ENCODE peak calls at places on chromosome 6, in ten cellular contexts. T is heart left ventricle, V is Peyer's patch, J is IMR-90, W is lower leg skin, L is HCT116, M is body of pancreas, Y is suprapubic skin, D is A549, R is sigmoid colon. Q is an unnamed sample.

GRCh38 chr6:24344981-24345380 is 12.9 kb downstream of the DCDC2 start:
- DNase-seq in T (no peak), V (no peak), J (no peak), W (no peak), L (no peak), M (no peak), Y (no peak), D (no peak), R (no peak), Q (no peak)

GRCh38 chr6:116500969-116501433 is 10.4 kb upstream of the CALHM5 start:
- DNase-seq in T (no peak), V (no peak), J (peak), W (no peak), L (no peak), M (no peak), Y (no peak), D (no peak), R (no peak), Q (no peak)

GRCh38 chr6:17226269-17226668 is 54.9 kb upstream of the RBM24 start:
- DNase-seq in T (no peak), V (no peak), J (no peak), W (no peak), L (no peak), M (no peak), Y (no peak), D (no peak), R (no peak), Q (no peak)

GRCh38 chr6:137970368-137970767 is 103.3 kb downstream of the TNFAIP3 start:
- DNase-seq in T (no peak), V (no peak), J (no peak), W (no peak), L (no peak), M (no peak), Y (no peak), D (no peak), R (no peak), Q (no peak)

GRCh38 chr6:113181164-113181563 is 676.0 kb upstream of the MARCKS start:
- DNase-seq in T (no peak), V (no peak), J (no peak), W (no peak), L (no peak), M (no peak), Y (no peak), D (no peak), R (no peak), Q (no peak)

GRCh38 chr6:44649365-44650025 is 262.0 kb downstream of the CDC5L start:
- DNase-seq in T (no peak), V (no peak), J (peak), W (peak), L (no peak), M (no peak), Y (no peak), D (no peak), R (no peak), Q (no peak)

GRCh38 chr6:97361286-97361685 is 78.3 kb upstream of the MMS22L start:
- DNase-seq in T (no peak), V (no peak), J (no peak), W (no peak), L (no peak), M (no peak), Y (no peak), D (no peak), R (no peak), Q (no peak)

GRCh38 chr6:34644716-34645115 is 51.9 kb downstream of the ILRUN start:
- DNase-seq in T (no peak), V (no peak), J (no peak), W (no peak), L (no peak), M (no peak), Y (no peak), D (no peak), R (no peak), Q (no peak)

GRCh38 chr6:13294499-13295069 is 33.8 kb downstream of the TBC1D7 start:
- DNase-seq in T (no peak), V (no peak), J (no peak), W (no peak), L (no peak), M (no peak), Y (no peak), D (no peak), R (no peak), Q (no peak)

GRCh38 chr6:45746046-45746445 is 269.6 kb downstream of the CLIC5 start:
- DNase-seq in T (no peak), V (no peak), J (peak), W (no peak), L (no peak), M (no peak), Y (no peak), D (no peak), R (no peak), Q (no peak)

GRCh38 chr6:35026434-35027222 is 114.5 kb downstream of the TCP11 start:
- DNase-seq in T (no peak), V (no peak), J (no peak), W (no peak), L (peak), M (no peak), Y (no peak), D (no peak), R (no peak), Q (peak)

GRCh38 chr6:45483021-45483420 is 105.3 kb upstream of the SUPT3H start:
- DNase-seq in T (no peak), V (no peak), J (peak), W (no peak), L (no peak), M (no peak), Y (no peak), D (no peak), R (no peak), Q (no peak)

GRCh38 chr6:85364354-85364753 is 85.5 kb upstream of the NT5E start:
- DNase-seq in T (no peak), V (no peak), J (peak), W (no peak), L (peak), M (no peak), Y (no peak), D (peak), R (no peak), Q (peak)

GRCh38 chr6:37491830-37492208 is 7.9 kb downstream of the CCDC167 start:
- DNase-seq in T (no peak), V (peak), J (no peak), W (no peak), L (no peak), M (no peak), Y (no peak), D (no peak), R (peak), Q (no peak)

GRCh38 chr6:152356659-152357058 is 280.5 kb downstream of the SYNE1 start:
- DNase-seq in T (no peak), V (no peak), J (peak), W (no peak), L (peak), M (no peak), Y (no peak), D (no peak), R (no peak), Q (no peak)

GRCh38 chr6:39102024-39102820 is 12.8 kb downstream of the SAYSD1 start:
- DNase-seq in T (no peak), V (peak), J (peak), W (no peak), L (no peak), M (peak), Y (no peak), D (no peak), R (no peak), Q (no peak)

GRCh38 chr6:11366183-11366933 is 133.9 kb upstream of the NEDD9 start:
- DNase-seq in T (no peak), V (no peak), J (no peak), W (no peak), L (no peak), M (no peak), Y (no peak), D (no peak), R (no peak), Q (no peak)

GRCh38 chr6:162032620-162033019 is 694.9 kb downstream of the PRKN start:
- DNase-seq in T (no peak), V (no peak), J (no peak), W (no peak), L (no peak), M (no peak), Y (no peak), D (no peak), R (no peak), Q (no peak)

GRCh38 chr6:163123098-163123497 is 291.4 kb upstream of the QKI start:
- DNase-seq in T (no peak), V (no peak), J (no peak), W (no peak), L (no peak), M (no peak), Y (no peak), D (no peak), R (no peak), Q (no peak)

GRCh38 chr6:51450248-51450957 is 631.7 kb downstream of the TFAP2B start:
- DNase-seq in T (no peak), V (no peak), J (no peak), W (no peak), L (no peak), M (no peak), Y (no peak), D (no peak), R (no peak), Q (no peak)

GRCh38 chr6:111691345-111692225 is 85.9 kb upstream of the TRAF3IP2 start:
- DNase-seq in T (no peak), V (no peak), J (no peak), W (no peak), L (no peak), M (no peak), Y (no peak), D (no peak), R (peak), Q (no peak)

GRCh38 chr6:4395386-4395785 is 260.0 kb upstream of the ECI2 start:
- DNase-seq in T (no peak), V (no peak), J (no peak), W (no peak), L (no peak), M (no peak), Y (no peak), D (no peak), R (no peak), Q (no peak)

GRCh38 chr6:135939216-135939610 is 87.7 kb downstream of the PDE7B start:
- DNase-seq in T (no peak), V (no peak), J (no peak), W (no peak), L (no peak), M (no peak), Y (no peak), D (no peak), R (no peak), Q (no peak)

GRCh38 chr6:21608610-21609009 is 15.1 kb downstream of the SOX4 start:
- DNase-seq in T (no peak), V (no peak), J (no peak), W (no peak), L (no peak), M (no peak), Y (no peak), D (no peak), R (no peak), Q (no peak)

GRCh38 chr6:148528292-148528691 is 185.7 kb downstream of the SASH1 start:
- DNase-seq in T (no peak), V (no peak), J (peak), W (no peak), L (no peak), M (no peak), Y (no peak), D (no peak), R (no peak), Q (no peak)

GRCh38 chr6:137805622-137806021 is 61.4 kb upstream of the TNFAIP3 start:
- DNase-seq in T (no peak), V (no peak), J (no peak), W (no peak), L (no peak), M (no peak), Y (no peak), D (no peak), R (no peak), Q (no peak)

GRCh38 chr6:39301606-39302005 is 12.6 kb downstream of the KCNK17 start:
- DNase-seq in T (no peak), V (no peak), J (no peak), W (no peak), L (peak), M (no peak), Y (no peak), D (no peak), R (no peak), Q (peak)

GRCh38 chr6:80638222-80639055 is 532.0 kb downstream of the BCKDHB start:
- DNase-seq in T (no peak), V (peak), J (peak), W (peak), L (peak), M (peak), Y (no peak), D (peak), R (no peak), Q (peak)

GRCh38 chr6:88403486-88403885 is 237.3 kb upstream of the CNR1 start:
- DNase-seq in T (no peak), V (no peak), J (no peak), W (no peak), L (no peak), M (no peak), Y (no peak), D (no peak), R (no peak), Q (no peak)

GRCh38 chr6:38771111-38771694 is 56.1 kb downstream of the DNAH8 start:
- DNase-seq in T (no peak), V (no peak), J (no peak), W (no peak), L (no peak), M (no peak), Y (no peak), D (no peak), R (no peak), Q (no peak)

GRCh38 chr6:25250878-25251277 is 28.3 kb upstream of the CARMIL1 start:
- DNase-seq in T (no peak), V (no peak), J (peak), W (no peak), L (peak), M (no peak), Y (no peak), D (no peak), R (no peak), Q (no peak)

GRCh38 chr6:163956571-163957407 is 542.3 kb downstream of the QKI start:
- DNase-seq in T (peak), V (peak), J (peak), W (peak), L (peak), M (peak), Y (peak), D (peak), R (peak), Q (peak)

DNA sequence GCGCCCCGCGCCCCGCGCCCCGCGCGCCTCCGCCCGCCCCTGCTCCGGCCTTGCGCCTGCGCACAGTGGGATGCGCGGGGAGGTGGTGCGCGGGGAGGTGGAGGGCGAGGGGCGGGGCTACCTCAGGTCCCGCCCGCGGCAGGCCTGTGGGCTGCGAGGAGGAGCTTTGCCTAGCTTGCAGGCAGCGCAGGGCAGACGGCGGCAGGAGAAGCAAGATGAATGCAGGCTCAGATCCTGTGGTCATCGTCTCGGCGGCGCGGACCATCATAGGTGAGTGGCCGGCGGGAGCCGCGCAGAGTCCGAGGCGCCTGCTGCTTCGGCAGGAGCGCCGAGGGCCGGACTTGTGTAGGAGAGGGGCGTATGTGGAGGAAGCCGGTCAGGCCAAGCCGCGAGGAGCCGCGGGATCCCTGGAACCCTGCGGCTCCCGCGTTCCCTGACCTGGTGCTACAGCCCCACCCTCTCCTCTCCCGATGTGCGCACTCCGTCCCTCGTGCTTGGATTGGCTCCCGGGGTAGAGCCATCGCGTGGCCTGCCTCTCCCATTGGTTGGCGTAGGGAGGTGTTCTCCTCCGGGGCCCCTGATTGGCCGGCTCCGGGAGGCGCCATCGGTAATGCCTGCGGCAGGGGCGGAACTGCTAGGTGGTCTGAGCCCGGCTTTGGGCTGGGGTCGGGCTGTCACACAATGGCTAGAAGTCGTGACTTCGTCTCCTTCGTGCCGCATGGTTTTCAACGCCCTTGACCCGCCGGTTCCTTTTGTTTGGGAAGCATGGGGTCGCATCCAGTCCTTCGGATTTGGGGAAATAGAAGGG is at the start of gene ACAT2:
- DNase-seq in T (peak), V (peak), J (peak), W (peak), L (peak), M (peak), Y (peak), D (peak), R (peak), Q (peak)
- TF ChIP-seq POLR2A in T (peak), V (peak), J (peak), W (no peak), L (peak), M (peak), Y (no peak), D (peak), R (no peak), Q (peak)

DNA sequence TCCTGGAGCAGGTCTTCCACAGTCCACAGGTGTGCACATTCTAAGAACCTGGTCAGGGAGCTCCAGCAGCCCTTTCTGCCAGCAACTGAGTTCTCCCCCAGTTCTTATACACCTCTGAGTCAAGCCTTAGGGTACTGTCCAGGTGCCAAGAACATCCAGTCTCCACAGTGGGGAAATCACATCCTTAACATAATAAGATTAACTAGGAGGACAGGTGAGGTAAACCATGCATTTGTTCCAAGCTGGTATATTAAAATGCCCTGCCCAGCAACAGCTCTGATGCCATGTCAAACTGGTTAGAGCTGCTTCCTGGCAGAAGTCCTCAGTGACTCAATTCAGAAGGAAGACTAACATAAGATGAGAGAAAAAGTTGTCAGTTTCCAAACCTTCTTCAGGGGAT is 303.9 kb upstream of the SGK1 start:
- DNase-seq in T (no peak), V (peak), J (peak), W (peak), L (no peak), M (peak), Y (no peak), D (no peak), R (no peak), Q (no peak)
- TF ChIP-seq POLR2A in T (no peak), V (no peak), J (no peak), W (no peak), L (no peak), M (no peak), Y (no peak), D (no peak), R (no peak), Q (no peak)

GRCh38 chr6:42933195-42933594 is 3.9 kb downstream of the CNPY3 start:
- DNase-seq in T (no peak), V (no peak), J (no peak), W (no peak), L (no peak), M (no peak), Y (no peak), D (no peak), R (no peak), Q (no peak)

GRCh38 chr6:42928748-42929087 is 562 bp upstream of the CNPY3 start:
- DNase-seq in T (no peak), V (peak), J (no peak), W (no peak), L (no peak), M (no peak), Y (no peak), D (peak), R (no peak), Q (no peak)

GRCh38 chr6:42929088-42929927 is at the start of gene CNPY3:
- DNase-seq in T (peak), V (peak), J (peak), W (peak), L (peak), M (peak), Y (peak), D (peak), R (peak), Q (peak)

GRCh38 chr6:42932412-42932811 is 3.1 kb downstream of the CNPY3 start:
- DNase-seq in T (no peak), V (no peak), J (no peak), W (no peak), L (no peak), M (no peak), Y (no peak), D (no peak), R (no peak), Q (no peak)

GRCh38 chr6:42929928-42930360 is 664 bp downstream of the CNPY3 start:
- DNase-seq in T (peak), V (peak), J (peak), W (peak), L (no peak), M (peak), Y (no peak), D (peak), R (peak), Q (no peak)
- TF ChIP-seq POLR2A in T (no peak), V (no peak), J (no peak), W (no peak), L (no peak), M (no peak), Y (no peak), D (no peak), R (no peak), Q (no peak)

GRCh38 chr6:30647039-30647801 is at the start of gene C6orf136:
- DNase-seq in T (peak), V (peak), J (peak), W (no peak), L (peak), M (peak), Y (no peak), D (peak), R (peak), Q (peak)
- TF ChIP-seq POLR2A in T (no peak), V (peak), J (no peak), W (no peak), L (peak), M (peak), Y (no peak), D (peak), R (no peak), Q (peak)